ENCODE peak calls at places on chromosome 7, in five cellular contexts. M is HFF-Myc, B is pancreas, S is WTC11, Z is left colon. P is an unnamed sample.

GRCh38 chr7:28723336-28723735 is 234.8 kb downstream of the TRIL start:
- DNase-seq in Z (no peak), M (no peak), B (no peak), S (no peak), P (no peak)

GRCh38 chr7:128739990-128740682 is 977 bp downstream of the CALU start:
- DNase-seq in S (no peak), M (no peak), Z (no peak), B (no peak), P (no peak)

GRCh38 chr7:128074336-128074735 is 43.1 kb upstream of the LRRC4 start:
- DNase-seq in Z (no peak), B (no peak), S (no peak), M (no peak), P (no peak)

GRCh38 chr7:26320878-26321277 is 29.2 kb downstream of the SNX10 start:
- DNase-seq in S (no peak), M (no peak), B (no peak), Z (no peak), P (no peak)

GRCh38 chr7:101303102-101303701 is 18.4 kb downstream of the IFT22 start:
- DNase-seq in Z (no peak), B (no peak), S (peak), M (no peak), P (no peak)

GRCh38 chr7:129332354-129333056 is 101.7 kb upstream of the STRIP2 start:
- DNase-seq in B (no peak), M (peak), S (no peak), Z (no peak), P (no peak)

GRCh38 chr7:131040467-131040932 is 287.2 kb upstream of the MKLN1 start:
- DNase-seq in S (peak), Z (peak), B (peak), M (peak), P (peak)

GRCh38 chr7:136741941-136742340 is 126.5 kb upstream of the CHRM2 start:
- DNase-seq in Z (no peak), M (no peak), B (no peak), S (no peak), P (no peak)

GRCh38 chr7:94190599-94191061 is 186.5 kb upstream of the BET1 start:
- DNase-seq in B (no peak), S (no peak), M (peak), Z (no peak), P (no peak)

GRCh38 chr7:12610899-12611298 is 40.4 kb downstream of the SCIN start:
- DNase-seq in B (no peak), S (no peak), M (no peak), Z (no peak), P (no peak)

GRCh38 chr7:114931656-114932011 is 9.7 kb downstream of the MDFIC start:
- DNase-seq in B (no peak), M (no peak), Z (no peak), S (no peak), P (no peak)

GRCh38 chr7:108094933-108095710 is 35.0 kb downstream of the LAMB4 start:
- DNase-seq in S (no peak), B (peak), Z (peak), M (peak), P (no peak)

GRCh38 chr7:122383934-122384333 is 79.4 kb upstream of the FEZF1 start:
- DNase-seq in Z (no peak), S (no peak), M (no peak), B (no peak), P (no peak)

GRCh38 chr7:87926581-87927461 is 7.2 kb upstream of the ADAM22 start:
- DNase-seq in M (no peak), Z (peak), S (peak), B (no peak), P (no peak)

GRCh38 chr7:70131807-70132565 is 533.7 kb downstream of the AUTS2 start:
- DNase-seq in Z (no peak), S (no peak), B (no peak), M (no peak), P (no peak)

GRCh38 chr7:158016171-158017087 is 571.2 kb downstream of the PTPRN2 start:
- DNase-seq in Z (no peak), M (no peak), B (peak), S (no peak), P (no peak)

GRCh38 chr7:85749715-85750453 is 563.0 kb upstream of the SEMA3D start:
- DNase-seq in S (peak), M (no peak), Z (no peak), B (no peak), P (no peak)

GRCh38 chr7:33048704-33049103 is 13.9 kb downstream of the NT5C3A start:
- DNase-seq in M (no peak), Z (no peak), S (no peak), B (no peak), P (no peak)

GRCh38 chr7:34902181-34902580 is 135.1 kb downstream of the DPY19L1 start:
- DNase-seq in S (no peak), Z (no peak), B (no peak), M (no peak), P (no peak)

GRCh38 chr7:156125841-156126730 is 313.8 kb upstream of the SHH start:
- DNase-seq in S (no peak), M (no peak), B (no peak), Z (no peak), P (no peak)

GRCh38 chr7:105450177-105450861 is 61.6 kb upstream of the SRPK2 start:
- DNase-seq in B (no peak), M (no peak), Z (no peak), S (no peak), P (no peak)

GRCh38 chr7:30692438-30692837 is 10.2 kb upstream of the CRHR2 start:
- DNase-seq in M (no peak), S (no peak), B (no peak), Z (no peak), P (no peak)

GRCh38 chr7:82294258-82294855 is 149.2 kb downstream of the CACNA2D1 start:
- DNase-seq in S (no peak), B (no peak), Z (no peak), M (no peak), P (no peak)

GRCh38 chr7:18473119-18473518 is 22.4 kb upstream of the HDAC9 start:
- DNase-seq in B (no peak), M (no peak), S (no peak), Z (no peak), P (no peak)

GRCh38 chr7:10821156-10821555 is 152.5 kb upstream of the PHF14 start:
- DNase-seq in M (no peak), Z (no peak), B (no peak), S (no peak), P (no peak)

GRCh38 chr7:147432068-147432467 is 1158.5 kb upstream of the C7orf33 start:
- DNase-seq in S (peak), B (no peak), M (no peak), Z (no peak), P (no peak)

GRCh38 chr7:28315565-28316420 is 96.5 kb upstream of the CREB5 start:
- DNase-seq in S (no peak), B (no peak), Z (no peak), M (peak), P (no peak)

GRCh38 chr7:100435401-100436304 is 644 bp downstream of the PPP1R35 start:
- DNase-seq in S (peak), B (peak), Z (peak), M (no peak), P (no peak)

GRCh38 chr7:64888901-64889685 is 14.0 kb upstream of the ZNF273 start:
- DNase-seq in Z (peak), B (peak), M (no peak), S (no peak), P (no peak)

GRCh38 chr7:20749896-20750295 is 36.8 kb downstream of the SP8 start:
- DNase-seq in M (no peak), S (no peak), B (no peak), Z (no peak), P (no peak)

GRCh38 chr7:55534262-55534915 is 37.9 kb downstream of the VOPP1 start:
- DNase-seq in Z (no peak), S (no peak), B (no peak), M (no peak), P (no peak)